ENCODE peak calls at places on chromosomes 6 and 20, in eight cellular contexts. V is psoas muscle; F is CD8-positive, alpha-beta T cell; O is Caco-2; Y is Karpas-422; H is PC-3; K is heart left ventricle; G is breast epithelium. R is an unnamed sample.

GRCh38 chr6:105431226-105431625 is 28.3 kb upstream of the PREP start:
- DNase-seq in Y (peak; percentile 71), F (no peak), O (no peak), G (no peak), V (no peak), H (peak; percentile 75), K (no peak), R (peak; percentile 25)

GRCh38 chr6:15410126-15410391 is 164.2 kb downstream of the JARID2 start:
- DNase-seq in K (no peak), F (no peak), G (no peak), V (no peak), O (no peak), Y (no peak), H (no peak), R (no peak)

GRCh38 chr6:137820952-137821351 is 46.1 kb upstream of the TNFAIP3 start:
- DNase-seq in H (no peak), K (no peak), V (no peak), O (no peak), Y (no peak), G (no peak), F (no peak), R (no peak)

GRCh38 chr6:87045521-87046075 is 49.3 kb downstream of the CGA start:
- DNase-seq in V (no peak), H (no peak), Y (peak; percentile 60), G (no peak), K (no peak), O (no peak), F (no peak), R (no peak)

GRCh38 chr6:101232946-101233345 is 160.6 kb upstream of the GRIK2 start:
- DNase-seq in K (no peak), H (no peak), G (no peak), V (no peak), F (no peak), Y (no peak), O (no peak), R (no peak)

GRCh38 chr6:16278048-16278724 is 39.8 kb downstream of the GMPR start:
- DNase-seq in F (no peak), V (peak; percentile 90), H (peak; percentile 64), O (no peak), K (no peak), G (no peak), Y (no peak), R (no peak)

GRCh38 chr6:75532521-75532920 is 38.9 kb upstream of the FILIP1 start:
- DNase-seq in V (no peak), O (no peak), Y (no peak), F (no peak), G (no peak), H (peak; percentile 51), K (no peak), R (peak; percentile 57)

GRCh38 chr6:120826253-120826652 is 508.0 kb downstream of the TBC1D32 start:
- DNase-seq in G (no peak), Y (peak; percentile 68), F (no peak), K (no peak), V (no peak), O (peak; percentile 47), H (peak; percentile 65), R (peak; percentile 42)

GRCh38 chr6:82555801-82556200 is 192.2 kb downstream of the TPBG start:
- DNase-seq in K (no peak), O (no peak), V (no peak), H (peak; percentile 70), G (no peak), Y (no peak), F (no peak), R (no peak)

GRCh38 chr6:15329154-15329781 is 83.4 kb downstream of the JARID2 start:
- DNase-seq in Y (no peak), H (peak; percentile 75), O (no peak), F (no peak), K (peak; percentile 52), G (no peak), V (no peak), R (no peak)

GRCh38 chr6:36758516-36759176 is 61.0 kb downstream of the RAB44 start:
- DNase-seq in G (no peak), F (no peak), H (no peak), Y (peak; percentile 61), K (no peak), O (no peak), V (no peak), R (no peak)

GRCh38 chr6:64955435-64955848 is 751.6 kb downstream of the EYS start:
- DNase-seq in G (no peak), F (no peak), V (no peak), Y (no peak), H (peak; percentile 18), K (no peak), O (no peak), R (no peak)

GRCh38 chr20:40173877-40174276 is 515.2 kb downstream of the MAFB start:
- DNase-seq in Y (no peak), O (no peak), K (no peak), H (no peak), G (no peak), F (no peak), V (no peak), R (no peak)

DNA sequence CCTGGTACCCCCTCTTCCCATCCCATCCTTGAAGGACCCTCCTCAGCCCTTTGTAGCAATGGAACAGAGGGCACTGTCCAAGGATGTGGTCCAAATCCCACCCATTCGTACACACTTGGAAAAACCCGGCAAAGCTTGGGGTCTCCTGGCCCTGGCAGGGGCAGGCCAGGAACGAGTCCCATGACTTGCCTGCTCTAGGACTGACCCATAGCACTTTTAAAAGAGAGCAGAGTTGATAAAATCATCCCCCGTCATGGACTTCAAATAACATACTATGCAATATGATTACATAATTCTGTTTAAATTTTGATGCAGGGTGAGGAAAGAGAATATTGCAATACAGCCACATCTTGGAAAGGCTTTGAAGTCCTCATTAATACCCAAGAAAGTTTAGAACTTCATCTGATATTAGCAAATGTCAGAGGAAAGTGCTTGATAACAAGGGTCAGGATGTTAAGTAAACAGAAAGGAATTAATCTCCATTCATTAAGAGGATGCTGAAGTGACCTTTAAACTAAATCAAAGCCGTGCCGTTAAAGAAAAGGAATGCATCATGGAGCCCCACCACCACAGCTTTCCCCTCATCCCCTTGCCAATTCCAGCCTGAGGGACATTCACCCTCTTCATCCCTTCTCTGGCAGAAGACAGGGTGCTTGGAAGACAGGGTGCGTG is 60.7 kb upstream of the NXT1 start:
- DNase-seq in F (no peak), O (no peak), V (no peak), Y (no peak), G (no peak), H (no peak), K (no peak), R (no peak)
- H3K9me3 ChIP-seq in F (no peaks in the 10 kb centered on the region), O (no peaks in the 10 kb centered on the region), V (no peaks in the 10 kb centered on the region), Y (no peaks in the 10 kb centered on the region), G (no peaks in the 10 kb centered on the region), H (no peaks in the 10 kb centered on the region), K (no peaks in the 10 kb centered on the region), R (no peaks in the 10 kb centered on the region)

GRCh38 chr6:67887747-67888545 is 747.1 kb upstream of the ADGRB3 start:
- DNase-seq in Y (no peak), O (no peak), F (no peak), G (no peak), K (no peak), H (no peak), V (no peak), R (no peak)

GRCh38 chr6:67888546-67888885 is 746.6 kb upstream of the ADGRB3 start:
- DNase-seq in Y (no peak), K (no peak), V (no peak), O (no peak), H (no peak), F (no peak), G (no peak), R (no peak)

GRCh38 chr6:67886840-67887292 is 748.2 kb upstream of the ADGRB3 start:
- DNase-seq in F (no peak), H (no peak), O (no peak), G (no peak), V (no peak), K (no peak), Y (no peak), R (no peak)

GRCh38 chr6:67886036-67886707 is 748.9 kb upstream of the ADGRB3 start:
- DNase-seq in K (no peak), F (no peak), G (no peak), Y (no peak), O (no peak), V (no peak), H (no peak), R (no peak)

DNA sequence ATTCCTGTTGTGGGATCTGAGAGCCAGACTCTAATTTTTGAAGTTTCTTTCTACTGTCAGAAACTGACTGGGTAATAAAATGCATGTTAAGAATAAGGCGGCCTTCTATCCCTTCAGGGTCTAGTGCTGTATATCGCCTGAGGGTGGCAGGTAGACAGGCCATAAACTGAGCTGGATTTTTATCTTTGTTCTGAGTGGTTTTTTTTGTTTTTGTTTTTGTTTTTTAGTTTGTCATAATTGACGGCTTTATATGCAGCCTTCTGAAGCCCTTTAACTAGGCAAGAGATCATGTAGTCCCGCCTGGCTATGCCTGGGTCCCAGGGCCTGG is 747.7 kb upstream of the ADGRB3 start:
- DNase-seq in O (no peak), G (no peak), Y (no peak), K (no peak), F (no peak), H (no peak), V (no peak), R (no peak)
- H3K9me3 ChIP-seq in O (no peaks in the 10 kb centered on the region), G (no peaks in the 10 kb centered on the region), Y (no peaks in the 10 kb centered on the region), K (no peaks in the 10 kb centered on the region), F (no peaks in the 10 kb centered on the region), H (no peaks in the 10 kb centered on the region), V (no peaks in the 10 kb centered on the region), R (no peaks in the 10 kb centered on the region)

DNA sequence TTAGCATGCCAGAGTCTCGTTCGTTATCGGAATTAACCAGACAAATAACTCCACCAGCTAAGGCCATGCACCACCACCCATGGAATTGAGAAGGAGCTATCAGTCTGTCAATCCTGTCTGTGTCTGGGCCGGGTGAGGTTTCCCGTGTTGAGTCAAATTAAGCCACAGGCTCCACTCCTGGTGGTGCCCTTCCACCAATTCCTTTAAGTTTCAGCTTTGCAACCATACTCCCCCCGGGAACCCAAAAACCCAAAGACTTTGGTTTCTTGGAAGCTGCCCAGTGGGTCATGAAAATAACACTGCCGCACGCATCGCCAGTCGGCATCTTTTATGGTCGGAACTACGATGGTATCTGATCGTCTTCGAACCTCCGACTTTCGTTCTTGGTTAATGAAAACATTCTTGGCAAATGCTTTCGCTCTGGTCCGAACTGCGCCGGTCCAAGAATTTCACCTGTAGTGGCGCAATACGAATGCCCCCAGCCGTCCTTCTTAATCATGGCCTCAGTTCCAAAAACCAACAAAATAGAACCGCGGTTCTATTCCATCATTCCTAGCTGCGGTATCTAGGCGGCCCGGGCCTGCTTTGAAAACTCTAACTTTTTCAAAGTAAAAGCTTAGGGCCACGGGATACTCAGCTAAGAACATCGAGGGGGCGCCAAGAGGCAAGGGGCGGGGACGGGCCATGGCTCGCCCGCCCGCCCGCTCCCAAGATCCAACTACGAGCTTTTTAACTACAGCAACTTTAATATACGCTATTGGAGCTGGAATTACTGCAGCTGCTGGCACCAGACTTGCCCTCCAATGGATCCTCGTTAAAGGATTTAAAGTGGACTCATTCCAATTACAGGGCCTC is 1958.5 kb upstream of the DEFB115 start:
- DNase-seq in O (no peak), V (peak; percentile 24), G (no peak), Y (no peak), H (no peak), K (no peak), F (no peak), R (no peak)
- H3K9me3 ChIP-seq in O (peaks cover 64% of the 10 kb centered on the region), V (no peaks in the 10 kb centered on the region), G (peaks cover 76% of the 10 kb centered on the region), Y (peaks cover 23% of the 10 kb centered on the region), H (peaks cover 11% of the 10 kb centered on the region), K (no peaks in the 10 kb centered on the region), F (no peaks in the 10 kb centered on the region), R (no peaks in the 10 kb centered on the region)

DNA sequence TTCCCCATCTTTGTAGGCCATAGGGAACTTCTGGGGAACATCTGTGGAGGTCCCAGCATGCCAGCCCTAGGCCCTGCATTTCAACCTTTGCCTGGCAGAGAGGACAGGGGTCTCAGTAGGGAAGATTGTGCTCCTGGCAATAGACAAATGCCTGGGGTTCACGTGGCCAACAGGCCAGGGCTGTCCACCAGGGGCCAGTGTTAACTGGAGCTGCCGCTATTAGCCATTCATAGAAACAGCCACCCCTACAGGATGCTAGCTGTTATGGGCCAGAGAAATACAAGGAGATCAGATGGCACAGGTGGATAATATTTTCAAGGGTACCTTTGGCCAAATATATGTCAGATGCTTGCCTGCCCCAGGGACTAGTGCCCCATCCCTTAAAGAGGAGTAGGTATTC is 932.9 kb downstream of the QKI start:
- DNase-seq in G (no peak), O (no peak), K (no peak), F (no peak), H (no peak), Y (no peak), V (no peak), R (no peak)
- H3K9me3 ChIP-seq in G (no peaks in the 10 kb centered on the region), O (no peaks in the 10 kb centered on the region), K (no peaks in the 10 kb centered on the region), F (no peaks in the 10 kb centered on the region), H (no peaks in the 10 kb centered on the region), Y (peaks cover 8% of the 10 kb centered on the region), V (no peaks in the 10 kb centered on the region), R (no peaks in the 10 kb centered on the region)

R was measured in PC-9.